ENCODE peak calls at places on chromosomes 4 and X, in ten cellular contexts. M is HCT116, J is GM23338, S is HepG2, Y is K562, I is Panc1, W is suprapubic skin, X is stomach, V is sigmoid colon, R is endothelial cell of umbilical vein. Q is an unnamed sample.

GRCh38 chr4:59571805-59572430 is 1628.2 kb upstream of the ADGRL3 start:
- DNase-seq in X (no peak), Y (no peak), V (no peak), M (no peak), W (no peak), I (no peak), S (no peak), J (no peak), R (no peak), Q (no peak)

GRCh38 chrX:67693928-67694327 is 150.1 kb downstream of the AR start:
- DNase-seq in Y (no peak), V (no peak), X (no peak), S (no peak), W (no peak), M (no peak), R (no peak), J (no peak), I (no peak), Q (no peak)

GRCh38 chr4:7703669-7704068 is 236.0 kb downstream of the AFAP1 start:
- DNase-seq in S (peak; percentile 7), W (no peak), J (no peak), V (no peak), M (no peak), Y (no peak), I (no peak), R (no peak), X (no peak), Q (no peak)

GRCh38 chr4:16646459-16646858 is 252.0 kb downstream of the LDB2 start:
- DNase-seq in W (no peak), R (no peak), X (no peak), I (no peak), M (no peak), Y (no peak), V (no peak), J (no peak), S (no peak), Q (no peak)

GRCh38 chr4:2217726-2218125 is 24.2 kb downstream of the HAUS3 start:
- DNase-seq in S (no peak), M (no peak), I (no peak), J (no peak), X (no peak), R (no peak), W (no peak), Y (no peak), V (no peak), Q (no peak)

GRCh38 chrX:40243699-40244098 is 145.9 kb upstream of the BCOR start:
- DNase-seq in X (no peak), V (no peak), M (no peak), J (no peak), Y (no peak), S (no peak), I (no peak), R (no peak), W (no peak), Q (no peak)

GRCh38 chrX:39992300-39992699 is 105.5 kb downstream of the BCOR start:
- DNase-seq in M (no peak), Y (no peak), X (no peak), J (no peak), R (no peak), W (no peak), V (no peak), I (no peak), S (peak; percentile 73), Q (no peak)

GRCh38 chr4:107654694-107655093 is 65.3 kb downstream of the PAPSS1 start:
- DNase-seq in X (no peak), V (no peak), R (no peak), M (no peak), I (no peak), W (no peak), J (no peak), S (peak; percentile 6), Y (no peak), Q (no peak)

GRCh38 chr4:52983563-52984303 is 121.6 kb downstream of the RASL11B start:
- DNase-seq in J (peak; percentile 89), M (peak; percentile 50), W (no peak), I (peak; percentile 18), Y (peak; percentile 59), V (no peak), S (peak; percentile 67), X (no peak), R (peak; percentile 64), Q (no peak)

GRCh38 chr4:121726642-121727268 is 30.0 kb upstream of the ANXA5 start:
- DNase-seq in J (peak; percentile 86), S (peak; percentile 64), I (peak; percentile 48), W (no peak), M (peak; percentile 61), R (peak; percentile 79), Y (peak; percentile 54), X (no peak), V (no peak), Q (no peak)

GRCh38 chrX:87525771-87526229 is 8.2 kb downstream of the KLHL4 start:
- DNase-seq in W (no peak), Y (peak; percentile 2), S (no peak), I (no peak), M (no peak), R (peak; percentile 47), J (no peak), V (no peak), X (no peak), Q (no peak)

GRCh38 chr4:2194556-2194955 is 47.4 kb downstream of the HAUS3 start:
- DNase-seq in Y (no peak), W (no peak), V (no peak), M (no peak), R (no peak), X (no peak), S (no peak), I (no peak), J (no peak), Q (no peak)

GRCh38 chr4:24763631-24764302 is 31.6 kb upstream of the SOD3 start:
- DNase-seq in R (no peak), S (no peak), W (no peak), M (no peak), V (no peak), J (no peak), I (no peak), X (no peak), Y (no peak), Q (peak; percentile 58)

GRCh38 chr4:150063128-150063527 is 15.1 kb upstream of the DCLK2 start:
- DNase-seq in X (no peak), W (no peak), Y (no peak), R (no peak), I (no peak), J (no peak), S (no peak), V (no peak), M (no peak), Q (no peak)

GRCh38 chrX:18793601-18794089 is 86.2 kb downstream of the PPEF1 start:
- DNase-seq in W (no peak), V (no peak), S (peak; percentile 1), X (no peak), Y (peak; percentile 52), M (no peak), R (peak; percentile 46), J (no peak), I (no peak), Q (no peak)

GRCh38 chr4:141309864-141310263 is 89.2 kb downstream of the ZNF330 start:
- DNase-seq in J (no peak), R (no peak), V (no peak), Y (no peak), X (no peak), I (no peak), W (no peak), M (no peak), S (no peak), Q (no peak)

GRCh38 chr4:141314627-141315026 is 93.9 kb downstream of the ZNF330 start:
- DNase-seq in V (no peak), I (no peak), S (no peak), Y (no peak), W (no peak), J (peak; percentile 37), M (no peak), R (no peak), X (no peak), Q (no peak)

GRCh38 chr4:141307241-141307689 is 86.6 kb downstream of the ZNF330 start:
- DNase-seq in S (peak; percentile 40), Y (peak; percentile 49), W (peak; percentile 60), R (peak; percentile 69), M (peak; percentile 45), J (peak; percentile 61), X (peak; percentile 37), I (peak; percentile 46), V (peak; percentile 66), Q (peak; percentile 30)

GRCh38 chr4:141306331-141306730 is 85.6 kb downstream of the ZNF330 start:
- DNase-seq in I (no peak), S (no peak), Y (no peak), J (no peak), R (no peak), M (no peak), X (no peak), W (no peak), V (no peak), Q (no peak)

DNA sequence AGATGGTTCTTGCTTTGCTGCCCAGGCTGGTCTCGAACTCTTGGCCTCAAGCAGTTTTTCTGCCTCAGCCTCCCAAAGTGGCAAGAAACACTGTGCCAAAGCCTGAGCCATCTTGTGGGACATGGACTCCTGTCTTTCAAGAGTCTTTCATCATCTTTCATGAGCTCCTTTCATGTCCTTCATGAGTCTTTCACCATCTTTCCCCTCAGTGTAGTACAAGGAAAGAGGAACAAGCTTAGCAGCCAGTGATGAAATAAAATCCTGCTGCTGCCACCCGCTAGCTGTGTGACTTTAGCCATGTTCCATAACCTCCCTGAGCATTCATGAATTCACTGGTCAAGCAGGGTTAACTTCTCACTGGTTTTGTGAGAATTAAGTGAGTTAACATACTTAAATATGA is 91.1 kb downstream of the ZNF330 start:
- DNase-seq in R (no peak), W (no peak), V (no peak), J (no peak), Y (no peak), S (no peak), I (no peak), X (no peak), M (no peak), Q (no peak)
- TF ChIP-seq POLR2AphosphoS5 in R (no peak), W (no peak), V (no peak), J (no peak), Y (no peak), S (no peak), I (no peak), X (no peak), M (no peak), Q (no peak)

GRCh38 chrX:136047969-136048368 is 62.7 kb downstream of the SLC9A6 start:
- DNase-seq in S (no peak), X (no peak), M (no peak), J (no peak), R (no peak), Y (no peak), I (no peak), V (no peak), W (no peak), Q (no peak)
- H3K27ac ChIP-seq in S (no peak overlapping the region), X (no peak overlapping the region), M (no peak overlapping the region), J (no peak overlapping the region), R (no peak overlapping the region), Y (no peak overlapping the region), I (no peak overlapping the region), V (no peak overlapping the region), W (no peak overlapping the region), Q (no peak overlapping the region)

GRCh38 chr4:77911842-77912450 is 49.3 kb downstream of the MRPL1 start:
- DNase-seq in M (no peak), X (no peak), R (no peak), V (no peak), W (no peak), S (no peak), J (no peak), Y (no peak), I (no peak), Q (no peak)
- TF ChIP-seq POLR2AphosphoS5 in M (no peak), X (no peak), R (no peak), V (no peak), W (no peak), S (no peak), J (no peak), Y (no peak), I (no peak), Q (no peak)

GRCh38 chr4:11098461-11098860 is 330.2 kb downstream of the HS3ST1 start:
- DNase-seq in W (no peak), M (no peak), V (no peak), R (no peak), I (no peak), Y (no peak), J (no peak), X (no peak), S (no peak), Q (no peak)
- H3K27ac ChIP-seq in W (no peak overlapping the region), M (no peak overlapping the region), V (no peak overlapping the region), R (no peak overlapping the region), I (no peak overlapping the region), Y (no peak overlapping the region), J (no peak overlapping the region), X (no peak overlapping the region), S (no peak overlapping the region), Q (no peak overlapping the region)

Q was measured in breast epithelium.